ENCODE peak calls at places on chromosomes 3 and 15, in nine cellular contexts. One of them, this sample, is unnamed.

GRCh38 chr3:147419062-147419701 is 10.0 kb downstream of the ZIC1 start:
- DNase-seq in HEK293T: no peak
- DNase-seq in activated T-helper 9 cell treated with anti-CD3 and anti-CD28 coated beads, Interleukin-2, amount 50 U/mL, for 16 hours: no peak
- DNase-seq in T follicular helper cell: no peak
- DNase-seq in aorta: no peak
- DNase-seq in effector CD4-positive, alpha-beta T cell: no peak
- DNase-seq in nephron progenitor cell: peak
- DNase-seq in Karpas-422: no peak
- DNase-seq in AG10803: peak
- DNase-seq in this sample: no peak

GRCh38 chr3:57000012-57000411 is 60.5 kb upstream of the SPATA12 start:
- DNase-seq in Karpas-422: no peak
- DNase-seq in activated T-helper 9 cell treated with anti-CD3 and anti-CD28 coated beads, Interleukin-2, amount 50 U/mL, for 16 hours: no peak
- DNase-seq in T follicular helper cell: no peak
- DNase-seq in HEK293T: no peak
- DNase-seq in effector CD4-positive, alpha-beta T cell: no peak
- DNase-seq in aorta: no peak
- DNase-seq in AG10803: no peak
- DNase-seq in nephron progenitor cell: no peak
- DNase-seq in this sample: no peak

GRCh38 chr3:64863811-64864210 is 176.0 kb upstream of the ADAMTS9 start:
- DNase-seq in activated T-helper 9 cell treated with anti-CD3 and anti-CD28 coated beads, Interleukin-2, amount 50 U/mL, for 16 hours: no peak
- DNase-seq in T follicular helper cell: no peak
- DNase-seq in Karpas-422: no peak
- DNase-seq in effector CD4-positive, alpha-beta T cell: no peak
- DNase-seq in nephron progenitor cell: no peak
- DNase-seq in aorta: no peak
- DNase-seq in HEK293T: no peak
- DNase-seq in AG10803: no peak
- DNase-seq in this sample: no peak

GRCh38 chr3:13281657-13282527 is 138.2 kb downstream of the NUP210 start:
- DNase-seq in T follicular helper cell: no peak
- DNase-seq in activated T-helper 9 cell treated with anti-CD3 and anti-CD28 coated beads, Interleukin-2, amount 50 U/mL, for 16 hours: no peak
- DNase-seq in effector CD4-positive, alpha-beta T cell: no peak
- DNase-seq in Karpas-422: no peak
- DNase-seq in aorta: no peak
- DNase-seq in nephron progenitor cell: peak
- DNase-seq in HEK293T: no peak
- DNase-seq in AG10803: no peak
- DNase-seq in this sample: peak

GRCh38 chr3:18119866-18120265 is 305.3 kb downstream of the SATB1 start:
- DNase-seq in effector CD4-positive, alpha-beta T cell: no peak
- DNase-seq in AG10803: peak
- DNase-seq in aorta: no peak
- DNase-seq in Karpas-422: no peak
- DNase-seq in HEK293T: no peak
- DNase-seq in T follicular helper cell: no peak
- DNase-seq in activated T-helper 9 cell treated with anti-CD3 and anti-CD28 coated beads, Interleukin-2, amount 50 U/mL, for 16 hours: no peak
- DNase-seq in nephron progenitor cell: no peak
- DNase-seq in this sample: no peak

GRCh38 chr15:70955151-70955550 is 62.5 kb downstream of the LRRC49 start:
- DNase-seq in nephron progenitor cell: no peak
- DNase-seq in aorta: no peak
- DNase-seq in AG10803: peak
- DNase-seq in T follicular helper cell: no peak
- DNase-seq in activated T-helper 9 cell treated with anti-CD3 and anti-CD28 coated beads, Interleukin-2, amount 50 U/mL, for 16 hours: no peak
- DNase-seq in HEK293T: no peak
- DNase-seq in Karpas-422: no peak
- DNase-seq in effector CD4-positive, alpha-beta T cell: no peak
- DNase-seq in this sample: no peak

GRCh38 chr15:45314960-45315359 is 62.9 kb downstream of the SLC28A2 start:
- DNase-seq in nephron progenitor cell: no peak
- DNase-seq in Karpas-422: no peak
- DNase-seq in activated T-helper 9 cell treated with anti-CD3 and anti-CD28 coated beads, Interleukin-2, amount 50 U/mL, for 16 hours: no peak
- DNase-seq in effector CD4-positive, alpha-beta T cell: no peak
- DNase-seq in HEK293T: no peak
- DNase-seq in T follicular helper cell: no peak
- DNase-seq in aorta: peak
- DNase-seq in AG10803: peak
- DNase-seq in this sample: peak

GRCh38 chr3:113222412-113223086 is 11.2 kb downstream of the BOC start:
- DNase-seq in T follicular helper cell: no peak
- DNase-seq in AG10803: no peak
- DNase-seq in activated T-helper 9 cell treated with anti-CD3 and anti-CD28 coated beads, Interleukin-2, amount 50 U/mL, for 16 hours: no peak
- DNase-seq in effector CD4-positive, alpha-beta T cell: no peak
- DNase-seq in aorta: no peak
- DNase-seq in Karpas-422: no peak
- DNase-seq in HEK293T: no peak
- DNase-seq in nephron progenitor cell: no peak
- DNase-seq in this sample: no peak

GRCh38 chr15:63374686-63375520 is 6.7 kb downstream of the CA12 start:
- DNase-seq in activated T-helper 9 cell treated with anti-CD3 and anti-CD28 coated beads, Interleukin-2, amount 50 U/mL, for 16 hours: no peak
- DNase-seq in Karpas-422: no peak
- DNase-seq in T follicular helper cell: no peak
- DNase-seq in aorta: peak
- DNase-seq in HEK293T: no peak
- DNase-seq in nephron progenitor cell: no peak
- DNase-seq in effector CD4-positive, alpha-beta T cell: no peak
- DNase-seq in AG10803: peak
- DNase-seq in this sample: no peak

GRCh38 chr15:69885182-69886041 is 212.3 kb downstream of the TLE3 start:
- DNase-seq in aorta: no peak
- DNase-seq in Karpas-422: no peak
- DNase-seq in activated T-helper 9 cell treated with anti-CD3 and anti-CD28 coated beads, Interleukin-2, amount 50 U/mL, for 16 hours: no peak
- DNase-seq in HEK293T: no peak
- DNase-seq in effector CD4-positive, alpha-beta T cell: no peak
- DNase-seq in T follicular helper cell: no peak
- DNase-seq in AG10803: no peak
- DNase-seq in nephron progenitor cell: no peak
- DNase-seq in this sample: no peak

GRCh38 chr15:94780108-94780507 is 548.7 kb downstream of the MCTP2 start:
- DNase-seq in aorta: no peak
- DNase-seq in T follicular helper cell: no peak
- DNase-seq in effector CD4-positive, alpha-beta T cell: no peak
- DNase-seq in HEK293T: no peak
- DNase-seq in activated T-helper 9 cell treated with anti-CD3 and anti-CD28 coated beads, Interleukin-2, amount 50 U/mL, for 16 hours: no peak
- DNase-seq in Karpas-422: no peak
- DNase-seq in AG10803: no peak
- DNase-seq in nephron progenitor cell: no peak
- DNase-seq in this sample: no peak

GRCh38 chr3:147157629-147158028 is 248.7 kb downstream of the ZIC4 start:
- DNase-seq in aorta: no peak
- DNase-seq in effector CD4-positive, alpha-beta T cell: no peak
- DNase-seq in Karpas-422: no peak
- DNase-seq in nephron progenitor cell: no peak
- DNase-seq in T follicular helper cell: no peak
- DNase-seq in activated T-helper 9 cell treated with anti-CD3 and anti-CD28 coated beads, Interleukin-2, amount 50 U/mL, for 16 hours: no peak
- DNase-seq in HEK293T: no peak
- DNase-seq in AG10803: peak
- DNase-seq in this sample: no peak

GRCh38 chr3:182964179-182964578 is 16.2 kb downstream of the DCUN1D1 start:
- DNase-seq in activated T-helper 9 cell treated with anti-CD3 and anti-CD28 coated beads, Interleukin-2, amount 50 U/mL, for 16 hours: no peak
- DNase-seq in T follicular helper cell: no peak
- DNase-seq in aorta: no peak
- DNase-seq in Karpas-422: no peak
- DNase-seq in effector CD4-positive, alpha-beta T cell: no peak
- DNase-seq in AG10803: no peak
- DNase-seq in HEK293T: no peak
- DNase-seq in nephron progenitor cell: no peak
- DNase-seq in this sample: no peak

GRCh38 chr15:52042051-52042851 is 23.2 kb downstream of the MAPK6 start:
- DNase-seq in Karpas-422: no peak
- DNase-seq in aorta: no peak
- DNase-seq in nephron progenitor cell: no peak
- DNase-seq in T follicular helper cell: no peak
- DNase-seq in activated T-helper 9 cell treated with anti-CD3 and anti-CD28 coated beads, Interleukin-2, amount 50 U/mL, for 16 hours: no peak
- DNase-seq in effector CD4-positive, alpha-beta T cell: no peak
- DNase-seq in AG10803: no peak
- DNase-seq in HEK293T: no peak
- DNase-seq in this sample: no peak

GRCh38 chr3:178562143-178562868 is 26.1 kb downstream of the KCNMB2 start:
- DNase-seq in aorta: no peak
- DNase-seq in nephron progenitor cell: no peak
- DNase-seq in Karpas-422: no peak
- DNase-seq in effector CD4-positive, alpha-beta T cell: no peak
- DNase-seq in AG10803: peak
- DNase-seq in T follicular helper cell: no peak
- DNase-seq in activated T-helper 9 cell treated with anti-CD3 and anti-CD28 coated beads, Interleukin-2, amount 50 U/mL, for 16 hours: no peak
- DNase-seq in HEK293T: no peak
- DNase-seq in this sample: no peak

GRCh38 chr3:114519415-114519814 is 225.6 kb downstream of the TIGIT start:
- DNase-seq in T follicular helper cell: no peak
- DNase-seq in HEK293T: peak
- DNase-seq in activated T-helper 9 cell treated with anti-CD3 and anti-CD28 coated beads, Interleukin-2, amount 50 U/mL, for 16 hours: no peak
- DNase-seq in AG10803: peak
- DNase-seq in aorta: peak
- DNase-seq in Karpas-422: peak
- DNase-seq in effector CD4-positive, alpha-beta T cell: no peak
- DNase-seq in nephron progenitor cell: no peak
- DNase-seq in this sample: no peak

GRCh38 chr15:84955089-84955848 is 26.4 kb upstream of the PDE8A start:
- DNase-seq in nephron progenitor cell: peak
- DNase-seq in effector CD4-positive, alpha-beta T cell: peak
- DNase-seq in aorta: peak
- DNase-seq in Karpas-422: peak
- DNase-seq in AG10803: peak
- DNase-seq in T follicular helper cell: peak
- DNase-seq in activated T-helper 9 cell treated with anti-CD3 and anti-CD28 coated beads, Interleukin-2, amount 50 U/mL, for 16 hours: peak
- DNase-seq in HEK293T: peak
- DNase-seq in this sample: peak

This sample was measured in ureter.